ENCODE peak calls at places on chromosomes 16 and 17, in ten cellular contexts. J is GM03348; Z is stimulated activated CD4-positive, alpha-beta T cell treated with anti-CD3 and anti-CD28 coated beads, Interleukin-4, amount 100 ng/mL, for 4 hours; R is globus pallidus; E is CD8-positive, alpha-beta T cell; Y is RCC 7860; D is NCI-H1092 treated with DMSO at 0.1 percent for 48 hours; F is fibroblast of pulmonary artery; Q is activated effector memory CD4-positive, alpha-beta T cell treated with Interleukin-2 at 50 U/mL for 16 hours; K is glomerular endothelial cell. C is an unnamed sample.

GRCh38 chr16:19858654-19859018 is 26.0 kb downstream of the GPRC5B start:
- DNase-seq in J (no peak), Z (no peak), R (no peak), E (no peak), Y (no peak), D (no peak), F (no peak), Q (no peak), K (no peak), C (no peak)

GRCh38 chr16:85863384-85863774 is 35.6 kb upstream of the IRF8 start:
- DNase-seq in J (no peak), Z (no peak), R (no peak), E (peak), Y (no peak), D (no peak), F (peak), Q (no peak), K (no peak), C (no peak)

GRCh38 chr17:1541367-1541904 is 21.2 kb downstream of the PITPNA start:
- DNase-seq in J (no peak), Z (no peak), R (no peak), E (no peak), Y (no peak), D (no peak), F (no peak), Q (no peak), K (no peak), C (no peak)

GRCh38 chr17:12365805-12366204 is 299.9 kb upstream of the MYOCD start:
- DNase-seq in J (no peak), Z (no peak), R (no peak), E (no peak), Y (no peak), D (no peak), F (no peak), Q (no peak), K (no peak), C (peak)

GRCh38 chr17:61475726-61476125 is 23.5 kb downstream of the TBX4 start:
- DNase-seq in J (peak), Z (no peak), R (no peak), E (no peak), Y (no peak), D (no peak), F (peak), Q (no peak), K (no peak), C (peak)

GRCh38 chr17:19378416-19379293 is at the start of gene MAPK7:
- DNase-seq in J (no peak), Z (no peak), R (no peak), E (peak), Y (no peak), D (no peak), F (no peak), Q (no peak), K (no peak), C (no peak)

GRCh38 chr16:28166394-28167208 is 45.2 kb downstream of the XPO6 start:
- DNase-seq in J (no peak), Z (no peak), R (no peak), E (no peak), Y (peak), D (no peak), F (no peak), Q (no peak), K (no peak), C (peak)

GRCh38 chr17:44359001-44359400 is 4.7 kb downstream of the FAM171A2 start:
- DNase-seq in J (no peak), Z (no peak), R (no peak), E (no peak), Y (no peak), D (no peak), F (no peak), Q (no peak), K (no peak), C (no peak)

GRCh38 chr17:57138956-57139576 is 54.0 kb downstream of the AKAP1 start:
- DNase-seq in J (no peak), Z (no peak), R (no peak), E (no peak), Y (no peak), D (no peak), F (no peak), Q (no peak), K (no peak), C (peak)

GRCh38 chr17:32546031-32546444 is 59.2 kb downstream of the CDK5R1 start:
- DNase-seq in J (no peak), Z (no peak), R (peak), E (no peak), Y (no peak), D (peak), F (no peak), Q (no peak), K (no peak), C (no peak)

GRCh38 chr17:4869599-4869998 is 29.7 kb upstream of the C17orf107 start:
- DNase-seq in J (no peak), Z (no peak), R (no peak), E (no peak), Y (no peak), D (no peak), F (no peak), Q (no peak), K (no peak), C (no peak)

GRCh38 chr16:78893340-78893739 is 707.2 kb downstream of the MAF start:
- DNase-seq in J (no peak), Z (no peak), R (no peak), E (no peak), Y (no peak), D (no peak), F (no peak), Q (no peak), K (no peak), C (no peak)

GRCh38 chr17:32342603-32343325 is 791 bp upstream of the C17orf75 start:
- DNase-seq in J (no peak), Z (no peak), R (no peak), E (no peak), Y (no peak), D (no peak), F (no peak), Q (no peak), K (no peak), C (no peak)

GRCh38 chr16:12341966-12342365 is 365.4 kb downstream of the SNX29 start:
- DNase-seq in J (no peak), Z (no peak), R (no peak), E (no peak), Y (peak), D (no peak), F (no peak), Q (no peak), K (no peak), C (peak)

GRCh38 chr16:5058476-5058875 is 7.3 kb downstream of the C16orf89 start:
- DNase-seq in J (no peak), Z (no peak), R (no peak), E (no peak), Y (no peak), D (no peak), F (peak), Q (no peak), K (no peak), C (no peak)

GRCh38 chr16:87824991-87825841 is 44.1 kb downstream of the SLC7A5 start:
- DNase-seq in J (no peak), Z (no peak), R (no peak), E (no peak), Y (no peak), D (no peak), F (no peak), Q (no peak), K (no peak), C (no peak)

GRCh38 chr17:44587339-44587738 is 30.1 kb downstream of the FZD2 start:
- DNase-seq in J (peak), Z (no peak), R (no peak), E (no peak), Y (peak), D (no peak), F (peak), Q (no peak), K (peak), C (peak)

GRCh38 chr17:83127431-83128160 is 48.2 kb downstream of the METRNL start:
- DNase-seq in J (no peak), Z (no peak), R (no peak), E (no peak), Y (no peak), D (no peak), F (no peak), Q (no peak), K (no peak), C (no peak)

GRCh38 chr17:16933317-16934132 is 38.4 kb downstream of the TNFRSF13B start:
- DNase-seq in J (no peak), Z (no peak), R (no peak), E (no peak), Y (no peak), D (no peak), F (no peak), Q (no peak), K (no peak), C (no peak)

GRCh38 chr17:64534187-64534586 is 27.4 kb downstream of the CEP95 start:
- DNase-seq in J (peak), Z (no peak), R (no peak), E (no peak), Y (no peak), D (no peak), F (no peak), Q (no peak), K (no peak), C (no peak)

GRCh38 chr16:6193718-6194117 is 1096.1 kb upstream of the EEF2KMT start:
- DNase-seq in J (no peak), Z (no peak), R (no peak), E (no peak), Y (peak), D (no peak), F (peak), Q (no peak), K (no peak), C (no peak)

GRCh38 chr16:15652293-15653001 is 2.4 kb downstream of the NDE1 start:
- DNase-seq in J (no peak), Z (no peak), R (no peak), E (no peak), Y (no peak), D (no peak), F (peak), Q (no peak), K (no peak), C (no peak)

GRCh38 chr17:65609749-65610148 is 48.3 kb upstream of the AXIN2 start:
- DNase-seq in J (no peak), Z (no peak), R (no peak), E (no peak), Y (no peak), D (no peak), F (peak), Q (no peak), K (no peak), C (no peak)

GRCh38 chr17:79923974-79924638 is 84.9 kb upstream of the CBX4 start:
- DNase-seq in J (no peak), Z (peak), R (peak), E (no peak), Y (no peak), D (no peak), F (peak), Q (no peak), K (no peak), C (no peak)

GRCh38 chr17:5837055-5837491 is 233.1 kb upstream of the WSCD1 start:
- DNase-seq in J (peak), Z (no peak), R (no peak), E (no peak), Y (peak), D (no peak), F (peak), Q (no peak), K (peak), C (peak)

GRCh38 chr16:84292032-84292431 is 2.6 kb upstream of the WFDC1 start:
- DNase-seq in J (no peak), Z (no peak), R (no peak), E (no peak), Y (no peak), D (peak), F (no peak), Q (no peak), K (no peak), C (peak)

GRCh38 chr16:4519274-4520058 is 19.1 kb downstream of the CDIP1 start:
- DNase-seq in J (no peak), Z (no peak), R (no peak), E (no peak), Y (no peak), D (no peak), F (no peak), Q (no peak), K (no peak), C (no peak)

GRCh38 chr17:1197379-1197778 is 17.6 kb upstream of the ABR start:
- DNase-seq in J (peak), Z (no peak), R (peak), E (peak), Y (no peak), D (no peak), F (peak), Q (no peak), K (no peak), C (peak)

GRCh38 chr16:84640145-84640544 is 8.2 kb upstream of the KLHL36 start:
- DNase-seq in J (no peak), Z (no peak), R (no peak), E (no peak), Y (no peak), D (no peak), F (no peak), Q (no peak), K (no peak), C (no peak)

GRCh38 chr17:17693253-17693954 is 12.1 kb downstream of the RAI1 start:
- DNase-seq in J (no peak), Z (no peak), R (peak), E (no peak), Y (peak), D (peak), F (no peak), Q (no peak), K (no peak), C (no peak)

GRCh38 chr17:76432712-76433336 is 20.1 kb downstream of the UBE2O start:
- DNase-seq in J (no peak), Z (no peak), R (no peak), E (no peak), Y (peak), D (no peak), F (peak), Q (no peak), K (no peak), C (peak)

GRCh38 chr17:56777859-56778258 is 55.9 kb downstream of the C17orf67 start:
- DNase-seq in J (peak), Z (no peak), R (no peak), E (no peak), Y (no peak), D (no peak), F (peak), Q (no peak), K (no peak), C (peak)

GRCh38 chr17:32496348-32497078 is 9.7 kb downstream of the CDK5R1 start:
- DNase-seq in J (peak), Z (no peak), R (no peak), E (no peak), Y (peak), D (no peak), F (peak), Q (no peak), K (no peak), C (peak)

GRCh38 chr17:9451919-9452318 is 123.7 kb downstream of the STX8 start:
- DNase-seq in J (no peak), Z (no peak), R (no peak), E (no peak), Y (peak), D (no peak), F (no peak), Q (no peak), K (no peak), C (no peak)

GRCh38 chr16:57386381-57386951 is 14.2 kb downstream of the CX3CL1 start:
- DNase-seq in J (peak), Z (no peak), R (no peak), E (no peak), Y (no peak), D (no peak), F (peak), Q (no peak), K (no peak), C (peak)

GRCh38 chr17:71902931-71903506 is 217.8 kb upstream of the SOX9 start:
- DNase-seq in J (peak), Z (no peak), R (no peak), E (no peak), Y (no peak), D (no peak), F (peak), Q (no peak), K (no peak), C (peak)

GRCh38 chr17:50675627-50676026 is 32.1 kb downstream of the ANKRD40 start:
- DNase-seq in J (no peak), Z (no peak), R (no peak), E (no peak), Y (no peak), D (no peak), F (no peak), Q (no peak), K (no peak), C (no peak)

GRCh38 chr16:11257131-11257938 is 1.3 kb upstream of the SOCS1 start:
- DNase-seq in J (peak), Z (peak), R (peak), E (peak), Y (peak), D (peak), F (peak), Q (peak), K (peak), C (peak)